ENCODE peak calls at places on chromosomes 11 and 22, in eight cellular contexts. K is Panc1, Y is breast epithelium, O is spleen, C is endothelial cell of umbilical vein, D is SK-N-SH, V is stomach, S is sigmoid colon. R is an unnamed sample. For H3K4me1, the result is how much of the 10 kb centered on the place peaks cover.

GRCh38 chr22:50274311-50274710 is 4.1 kb upstream of the MAPK11 start:
- DNase-seq in K (no peak), Y (no peak), O (no peak), C (peak), D (peak), V (peak), S (no peak), R (peak)

GRCh38 chr11:44778200-44779100 is 51.7 kb downstream of the TSPAN18 start:
- DNase-seq in K (no peak), Y (no peak), O (peak), C (no peak), D (no peak), V (no peak), S (peak), R (no peak)

GRCh38 chr11:68332186-68332585 is 19.8 kb downstream of the LRP5 start:
- DNase-seq in K (no peak), Y (no peak), O (no peak), C (no peak), D (no peak), V (no peak), S (no peak), R (no peak)

GRCh38 chr11:69915151-69915500 is 95.9 kb upstream of the FGF3 start:
- DNase-seq in K (no peak), Y (no peak), O (no peak), C (no peak), D (no peak), V (no peak), S (no peak), R (no peak)

GRCh38 chr22:48748860-48749554 is 1078.7 kb downstream of the BRD1 start:
- DNase-seq in K (no peak), Y (no peak), O (peak), C (no peak), D (no peak), V (peak), S (peak), R (peak)

GRCh38 chr11:13140028-13140870 is 131.1 kb downstream of the RASSF10 start:
- DNase-seq in K (no peak), Y (no peak), O (no peak), C (no peak), D (no peak), V (peak), S (no peak), R (no peak)

GRCh38 chr11:102184269-102184987 is 74.2 kb downstream of the YAP1 start:
- DNase-seq in K (no peak), Y (no peak), O (no peak), C (no peak), D (no peak), V (no peak), S (no peak), R (no peak)

GRCh38 chr11:26806209-26806608 is 84.3 kb upstream of the SLC5A12 start:
- DNase-seq in K (no peak), Y (no peak), O (no peak), C (no peak), D (no peak), V (no peak), S (no peak), R (no peak)

DNA sequence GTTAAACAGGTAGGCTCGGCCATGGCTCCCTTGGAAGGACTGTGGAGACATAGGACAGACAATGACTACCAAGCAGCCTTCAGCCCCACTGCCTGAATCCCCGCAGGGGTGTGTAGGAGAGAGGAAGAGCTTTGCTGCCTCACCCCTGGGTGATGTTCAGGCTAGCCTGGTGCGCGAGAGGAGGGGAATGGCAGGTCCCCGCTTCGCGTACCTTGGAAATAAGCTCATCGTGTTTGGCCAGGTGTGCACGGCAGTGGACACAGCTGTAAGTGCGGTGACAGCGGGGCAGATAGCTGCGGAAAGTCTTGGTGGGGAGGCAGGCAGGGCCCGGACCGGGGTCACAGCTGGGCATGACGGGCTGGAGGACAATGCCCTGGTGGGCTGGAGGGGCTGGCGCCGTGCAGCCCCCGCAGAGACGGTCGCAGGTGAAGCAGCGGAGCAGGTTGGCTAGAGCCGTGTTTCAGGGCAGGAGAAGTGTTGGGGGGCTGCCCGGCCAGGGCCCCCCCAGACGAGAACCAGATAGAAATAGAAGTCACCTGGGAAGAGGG is 2.9 kb downstream of the YPEL4 start:
- DNase-seq in K (no peak), Y (no peak), O (no peak), C (no peak), D (no peak), V (no peak), S (no peak), R (no peak)
- TF ChIP-seq POLR2AphosphoS5 in K (no peak), Y (no peak), O (no peak), C (peak), D (no peak), V (no peak), S (no peak), R (no peak)

GRCh38 chr11:3164138-3164539 is 971 bp downstream of the OSBPL5 start:
- DNase-seq in K (no peak), Y (no peak), O (peak), C (no peak), D (peak), V (no peak), S (peak), R (no peak)

GRCh38 chr11:3164540-3165151 is 464 bp downstream of the OSBPL5 start:
- DNase-seq in K (no peak), Y (no peak), O (peak), C (peak), D (peak), V (no peak), S (peak), R (no peak)

GRCh38 chr11:3165916-3166267 is 782 bp upstream of the OSBPL5 start:
- DNase-seq in K (no peak), Y (no peak), O (peak), C (no peak), D (no peak), V (no peak), S (no peak), R (no peak)

GRCh38 chr11:3166268-3167142 is 1.4 kb upstream of the OSBPL5 start:
- DNase-seq in K (no peak), Y (no peak), O (peak), C (no peak), D (no peak), V (no peak), S (no peak), R (no peak)

DNA sequence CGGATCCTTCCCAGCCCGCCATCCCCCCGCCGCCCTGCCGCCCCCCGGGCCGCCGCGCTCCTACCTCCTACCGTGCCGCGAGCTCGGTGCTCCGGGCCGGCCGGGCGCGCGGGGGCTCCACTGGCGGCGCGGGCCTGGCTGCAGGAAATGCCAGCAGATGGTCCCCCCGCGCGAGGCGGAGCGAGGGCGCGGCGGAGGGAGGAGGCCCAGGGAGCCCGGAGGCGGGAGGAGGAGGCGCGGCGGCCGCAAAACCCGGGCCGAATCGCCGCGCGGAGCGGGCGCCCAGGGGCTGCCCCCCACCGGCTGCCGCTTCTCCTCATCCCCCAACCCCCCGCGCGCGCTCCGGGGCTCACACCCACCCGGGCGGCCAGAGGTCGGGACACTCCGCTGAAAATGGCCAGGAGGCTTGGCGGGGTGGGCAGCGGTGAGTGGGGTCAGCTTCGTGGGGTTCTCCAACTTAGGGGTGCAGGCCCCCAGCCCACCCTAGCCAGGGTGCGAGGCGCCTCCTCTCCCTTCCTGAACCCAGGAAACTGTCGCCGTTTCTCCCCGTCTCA is at the start of gene OSBPL5:
- DNase-seq in K (no peak), Y (peak), O (peak), C (peak), D (peak), V (peak), S (peak), R (peak)
- H3K4me1 ChIP-seq in K (under half), Y (under half), O (under half), C (under half), D (under half), V (half or more), S (half or more), R (under half)

GRCh38 chr11:75100314-75100713 is 3.6 kb upstream of the OR2AT4 start:
- DNase-seq in K (no peak), Y (no peak), O (no peak), C (no peak), D (no peak), V (no peak), S (no peak), R (no peak)
- TF ChIP-seq POLR2AphosphoS5 in K (no peak), Y (no peak), O (no peak), C (no peak), D (no peak), V (no peak), S (no peak), R (no peak)

GRCh38 chr11:94657629-94658028 is 90.5 kb downstream of the PIWIL4 start:
- DNase-seq in K (no peak), Y (no peak), O (no peak), C (no peak), D (no peak), V (no peak), S (no peak), R (no peak)
- H3K4me1 ChIP-seq in K (under half), Y (under half), O (under half), C (under half), D (under half), V (under half), S (under half), R (under half)

DNA sequence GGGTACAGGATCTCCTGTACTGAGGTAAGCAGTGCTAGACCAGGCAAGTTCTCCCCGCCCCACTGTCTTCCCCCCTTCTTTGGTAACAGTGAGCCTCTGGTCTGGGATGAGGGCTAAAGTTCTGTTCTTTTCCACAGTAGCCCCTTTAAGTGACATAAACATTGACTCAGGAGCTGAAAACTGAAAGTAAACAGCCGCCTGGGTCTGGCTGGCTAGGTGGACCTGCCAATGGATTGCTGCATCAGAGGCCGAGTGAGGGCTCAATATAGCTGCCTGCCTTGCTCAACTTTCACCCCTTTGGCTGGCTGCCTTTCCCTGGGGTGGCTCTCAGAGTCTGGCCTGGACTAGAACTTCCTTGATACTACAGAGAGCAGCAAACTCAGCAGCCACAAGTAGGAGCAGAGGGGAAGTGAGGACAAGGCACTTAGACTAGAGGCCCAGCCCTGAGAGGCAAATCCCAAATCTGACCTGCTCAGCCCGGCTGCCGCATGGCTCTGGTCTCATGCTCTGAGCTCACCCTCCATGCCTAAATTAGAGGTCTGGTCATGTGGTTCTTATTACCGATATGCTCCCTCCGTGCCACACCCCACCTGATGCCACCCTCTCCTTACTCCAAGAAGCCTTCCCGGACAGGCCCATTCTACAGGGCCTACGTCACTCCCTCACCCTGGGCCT is 9.6 kb upstream of the UCP3 start:
- DNase-seq in K (no peak), Y (peak), O (no peak), C (no peak), D (no peak), V (peak), S (peak), R (peak)
- TF ChIP-seq POLR2AphosphoS5 in K (no peak), Y (peak), O (peak), C (no peak), D (no peak), V (peak), S (peak), R (peak)

DNA sequence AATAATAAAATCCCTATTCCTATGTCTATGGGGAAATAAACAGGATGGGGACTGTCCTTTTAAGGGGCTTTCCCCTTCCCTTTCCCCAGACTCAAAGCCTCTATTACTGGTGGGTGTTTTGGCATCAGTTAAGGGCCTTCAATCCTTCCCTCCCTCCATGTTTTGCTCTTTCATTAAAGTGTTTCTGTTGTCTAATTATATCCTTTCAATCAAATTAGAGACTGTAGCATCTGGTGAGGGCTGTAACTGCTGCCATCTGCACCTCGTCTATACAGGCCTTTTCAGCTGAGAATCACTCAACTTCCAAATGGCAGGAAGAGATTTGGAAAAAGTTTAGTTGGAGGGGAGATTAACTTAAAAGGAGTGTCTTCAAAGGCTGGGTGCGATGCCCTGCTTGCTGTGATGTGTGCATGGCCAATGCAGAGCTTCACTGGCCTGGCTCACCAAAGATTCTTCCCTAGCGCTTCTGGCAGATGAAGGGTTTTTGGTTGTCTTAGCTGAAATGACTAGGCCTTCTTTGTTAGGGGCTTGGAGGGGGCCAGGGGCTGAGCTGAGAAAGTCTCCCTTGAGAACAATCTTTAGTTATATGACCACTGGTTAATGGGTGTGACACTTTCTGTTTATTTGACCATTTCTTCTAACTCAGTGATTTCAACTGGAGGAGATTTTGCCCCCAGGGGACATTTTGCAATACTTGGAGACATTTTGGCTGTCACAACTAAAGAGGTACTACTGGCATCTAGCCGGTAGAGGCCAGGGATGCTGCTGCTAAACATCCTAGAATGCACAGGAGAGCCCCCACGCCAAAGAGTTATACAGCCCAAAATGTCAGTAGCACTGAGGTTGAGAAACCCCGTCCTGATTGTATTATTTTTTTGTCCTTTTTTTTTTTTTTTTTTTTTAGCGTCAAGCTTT is 7.5 kb downstream of the KREMEN1 start:
- DNase-seq in K (no peak), Y (peak), O (no peak), C (no peak), D (peak), V (no peak), S (no peak), R (peak)
- H3K4me1 ChIP-seq in K (under half), Y (under half), O (under half), C (under half), D (under half), V (under half), S (under half), R (under half)

DNA sequence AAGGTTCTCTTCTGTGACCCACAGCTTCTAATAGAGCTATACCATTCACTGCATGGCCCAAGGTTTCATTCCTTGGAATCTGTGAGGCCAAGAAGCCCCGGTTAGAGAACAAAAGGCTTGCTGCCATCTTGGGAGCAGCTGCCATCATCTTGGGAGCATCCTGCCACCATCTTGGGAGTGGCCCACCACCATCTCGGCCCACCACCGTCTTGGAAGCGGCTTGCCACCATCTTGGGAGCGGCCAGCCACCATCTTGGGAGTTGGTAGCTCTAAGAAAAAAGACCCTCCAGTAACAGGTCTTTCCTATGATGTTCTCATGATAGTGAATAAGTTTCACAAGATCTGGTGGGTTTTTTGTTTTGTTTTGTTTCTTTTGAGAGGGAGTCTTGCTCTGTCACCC is 703.9 kb upstream of the ANO3 start:
- DNase-seq in K (no peak), Y (no peak), O (peak), C (no peak), D (no peak), V (no peak), S (no peak), R (no peak)
- TF ChIP-seq POLR2AphosphoS5 in K (no peak), Y (no peak), O (no peak), C (no peak), D (no peak), V (no peak), S (no peak), R (no peak)

DNA sequence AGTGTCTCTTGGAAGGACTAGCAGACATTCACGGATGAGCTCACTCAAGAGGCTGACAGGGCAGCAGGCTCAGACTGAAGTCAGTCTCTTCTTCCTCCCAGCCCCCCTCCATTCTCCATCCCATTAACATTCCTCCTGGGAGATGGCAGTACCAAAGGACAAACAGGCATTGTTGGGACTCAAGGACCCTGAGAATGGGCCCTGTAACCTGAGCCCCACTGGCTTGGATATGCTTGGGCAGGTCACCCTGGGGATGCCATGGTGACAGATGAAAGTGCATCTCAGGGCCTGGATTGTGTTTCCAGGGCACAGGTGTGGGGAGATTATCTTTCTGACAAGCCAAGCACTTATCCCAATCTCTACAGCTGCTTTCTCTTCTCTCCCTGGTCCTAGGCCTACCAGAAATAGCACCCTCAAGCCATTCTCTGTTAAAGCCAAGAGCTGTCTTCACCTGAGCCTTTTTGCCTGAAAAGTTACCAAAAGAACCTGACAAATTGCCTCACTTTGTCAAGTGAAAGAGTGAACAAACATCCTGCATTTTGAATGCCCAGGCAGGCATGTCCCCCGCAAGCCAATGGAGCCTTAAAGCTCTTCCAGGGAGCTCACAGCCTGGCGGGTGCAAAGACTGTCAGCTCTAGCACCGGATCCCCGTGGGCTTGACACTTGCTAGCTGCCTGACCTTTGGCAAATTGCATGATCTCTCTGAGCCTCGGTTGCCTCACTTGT is 366.0 kb upstream of the NARS2 start:
- DNase-seq in K (no peak), Y (no peak), O (no peak), C (no peak), D (no peak), V (no peak), S (no peak), R (no peak)
- H3K4me1 ChIP-seq in K (under half), Y (under half), O (under half), C (under half), D (under half), V (under half), S (under half), R (under half)